ENCODE peak calls at places on chromosomes 6 and 20, in four cellular contexts. G is IMR-90, A is K562, X is H1. L is an unnamed sample.

GRCh38 chr6:149160943-149161342 is 156.6 kb upstream of the TAB2 start:
- DNase-seq in G (no peak), A (no peak), X (no peak), L (no peak)

GRCh38 chr20:1953616-1954015 is 40.2 kb downstream of the PDYN start:
- DNase-seq in G (no peak), A (no peak), X (no peak), L (no peak)

GRCh38 chr6:34152806-34153565 is 7.1 kb upstream of the GRM4 start:
- DNase-seq in G (no peak), A (no peak), X (peak; percentile 42), L (no peak)

GRCh38 chr20:9323622-9324021 is 190.8 kb upstream of the LAMP5 start:
- DNase-seq in G (no peak), A (peak; percentile 2), X (no peak), L (no peak)

GRCh38 chr6:167005350-167006159 is 6.4 kb downstream of the CEP43 start:
- DNase-seq in G (no peak), A (peak; percentile 37), X (no peak), L (no peak)

GRCh38 chr6:30359276-30359675 is 14.3 kb downstream of the RPP21 start:
- DNase-seq in G (no peak), A (no peak), X (no peak), L (no peak)

GRCh38 chr6:122803056-122803695 is 14.1 kb downstream of the SMPDL3A start:
- DNase-seq in G (peak; percentile 80), A (no peak), X (no peak), L (no peak)

GRCh38 chr20:23152308-23152892 is 66.3 kb upstream of the CD93 start:
- DNase-seq in G (peak; percentile 88), A (peak; percentile 88), X (peak; percentile 27), L (no peak)

GRCh38 chr6:118370722-118371121 is 177.4 kb upstream of the PLN start:
- DNase-seq in G (no peak), A (no peak), X (no peak), L (no peak)

GRCh38 chr6:165850434-165851019 is 187.5 kb upstream of the PDE10A start:
- DNase-seq in G (peak; percentile 57), A (peak; percentile 73), X (peak; percentile 86), L (no peak)

GRCh38 chr6:139743629-139744028 is 369.2 kb upstream of the CITED2 start:
- DNase-seq in G (peak; percentile 92), A (no peak), X (no peak), L (no peak)

GRCh38 chr6:160735523-160735922 is 33.5 kb downstream of the PLG start:
- DNase-seq in G (no peak), A (no peak), X (no peak), L (peak; percentile 48)

GRCh38 chr6:103183831-103184411 is 1675.8 kb downstream of the HACE1 start:
- DNase-seq in G (no peak), A (no peak), X (peak; percentile 49), L (no peak)

GRCh38 chr20:22623211-22623610 is 38.8 kb upstream of the FOXA2 start:
- DNase-seq in G (peak; percentile 0), A (no peak), X (no peak), L (no peak)

GRCh38 chr6:89346433-89346832 is 6.1 kb downstream of the UBE2J1 start:
- DNase-seq in G (no peak), A (no peak), X (no peak), L (no peak)

GRCh38 chr6:130849501-130850039 is 22.4 kb downstream of the SMLR1 start:
- DNase-seq in G (no peak), A (no peak), X (no peak), L (no peak)

GRCh38 chr6:33317418-33317667 is 201 bp downstream of the ZBTB22 start:
- DNase-seq in G (no peak), A (peak; percentile 96), X (peak; percentile 83), L (no peak)

GRCh38 chr20:63065911-63066310 is 59.1 kb upstream of the BHLHE23 start:
- DNase-seq in G (no peak), A (no peak), X (no peak), L (no peak)

GRCh38 chr6:5084787-5085637 is at the start of gene PPP1R3G:
- DNase-seq in G (peak; percentile 65), A (no peak), X (peak; percentile 75), L (no peak)

GRCh38 chr6:1802495-1803395 is 193.0 kb downstream of the FOXC1 start:
- DNase-seq in G (no peak), A (no peak), X (no peak), L (no peak)

GRCh38 chr6:167652701-167653095 is 174.0 kb upstream of the AFDN start:
- DNase-seq in G (no peak), A (peak; percentile 24), X (no peak), L (no peak)

GRCh38 chr6:74626288-74626687 is 579.6 kb downstream of the COL12A1 start:
- DNase-seq in G (no peak), A (no peak), X (no peak), L (no peak)

GRCh38 chr6:169409742-169410312 is 156.2 kb upstream of the THBS2 start:
- DNase-seq in G (no peak), A (no peak), X (no peak), L (no peak)

GRCh38 chr20:54914995-54915394 is 439.6 kb downstream of the DOK5 start:
- DNase-seq in G (no peak), A (no peak), X (no peak), L (no peak)

GRCh38 chr6:38492031-38492430 is 147.7 kb downstream of the BTBD9 start:
- DNase-seq in G (no peak), A (no peak), X (no peak), L (no peak)

GRCh38 chr6:105514306-105514705 is 111.4 kb upstream of the PREP start:
- DNase-seq in G (no peak), A (no peak), X (no peak), L (no peak)

GRCh38 chr20:62342910-62343309 is 24.2 kb downstream of the LAMA5 start:
- DNase-seq in G (peak; percentile 22), A (no peak), X (no peak), L (no peak)

GRCh38 chr6:166097914-166098522 is 69.6 kb downstream of the TBXT start:
- DNase-seq in G (peak; percentile 82), A (peak; percentile 63), X (peak; percentile 94), L (no peak)

GRCh38 chr20:17933711-17934110 is 34.9 kb downstream of the SNX5 start:
- DNase-seq in G (no peak), A (no peak), X (no peak), L (no peak)

GRCh38 chr6:117919775-117920492 is 12.9 kb downstream of the SLC35F1 start:
- DNase-seq in G (no peak), A (no peak), X (peak; percentile 82), L (no peak)

GRCh38 chr20:56688106-56688505 is 59.0 kb downstream of the TFAP2C start:
- DNase-seq in G (no peak), A (no peak), X (no peak), L (no peak)

GRCh38 chr20:56691325-56691990 is 62.4 kb downstream of the TFAP2C start:
- DNase-seq in G (no peak), A (peak; percentile 22), X (no peak), L (no peak)

GRCh38 chr20:56690531-56691175 is 61.5 kb downstream of the TFAP2C start:
- DNase-seq in G (no peak), A (no peak), X (no peak), L (no peak)

GRCh38 chr20:56689318-56689717 is 60.2 kb downstream of the TFAP2C start:
- DNase-seq in G (no peak), A (no peak), X (no peak), L (no peak)

GRCh38 chr20:56689852-56690485 is 60.9 kb downstream of the TFAP2C start:
- DNase-seq in G (no peak), A (no peak), X (no peak), L (no peak)
- TF ChIP-seq CHD1 in G (no peak), A (no peak), X (no peak), L (no peak)

GRCh38 chr6:131924881-131925474 is 26.2 kb downstream of the CCN2 start:
- DNase-seq in G (peak; percentile 66), A (no peak), X (no peak), L (no peak)
- TF ChIP-seq CHD1 in G (no peak), A (no peak), X (no peak), L (no peak)

DNA sequence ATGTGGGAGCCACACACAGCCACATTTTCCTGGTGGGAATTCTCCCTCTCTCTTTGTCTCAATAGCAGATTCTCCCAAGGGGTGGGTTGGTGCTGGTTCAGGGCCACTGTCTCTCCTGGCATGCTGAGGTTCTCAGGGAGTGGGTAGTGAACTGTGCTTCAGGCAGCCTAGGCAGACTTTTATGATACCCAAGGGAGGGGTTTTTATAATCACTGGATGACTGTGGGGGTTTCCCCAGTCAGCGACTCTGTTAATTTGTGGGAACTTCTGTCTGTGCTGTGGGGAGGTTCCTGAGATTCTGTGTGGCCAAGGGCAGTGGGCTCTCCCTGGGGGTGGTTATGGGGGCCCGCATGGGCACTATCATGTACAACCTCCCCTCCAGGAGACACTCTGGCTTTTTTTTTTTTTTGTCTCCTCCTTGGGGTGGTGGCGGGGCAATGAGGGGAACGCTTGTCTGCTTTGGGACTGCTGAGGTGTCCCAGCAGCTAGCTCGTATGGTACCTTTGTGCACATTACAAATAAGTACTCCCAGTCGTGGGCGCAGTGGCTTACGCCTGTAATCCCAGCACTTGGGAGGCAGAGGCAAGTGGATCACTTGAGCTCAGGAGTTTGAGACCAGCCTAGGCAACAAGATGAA is 10.0 kb downstream of the PTK7 start:
- DNase-seq in G (no peak), A (no peak), X (no peak), L (peak; percentile 47)
- TF ChIP-seq CHD1 in G (no peak), A (no peak), X (no peak), L (no peak)

GRCh38 chr6:152380993-152381898 is 255.9 kb downstream of the SYNE1 start:
- DNase-seq in G (peak; percentile 97), A (no peak), X (no peak), L (no peak)
- TF ChIP-seq CHD1 in G (peak; percentile 57), A (no peak), X (no peak), L (no peak)